ENCODE peak calls at places on chromosomes 12 and 14, in four cellular contexts. One of them, this sample, is unnamed.

GRCh38 chr12:65010437-65010836 is 110.7 kb downstream of the WIF1 start:
- DNase-seq in K562: no peak
- DNase-seq in GM12878: no peak
- DNase-seq in HepG2: no peak
- DNase-seq in this sample: no peak

GRCh38 chr12:10722502-10722904 is 620 bp downstream of the YBX3 start:
- DNase-seq in K562: peak; percentile 51
- DNase-seq in GM12878: no peak
- DNase-seq in HepG2: peak; percentile 19
- DNase-seq in this sample: no peak

GRCh38 chr12:53677612-53678133 is 1.8 kb upstream of the ATP5MC2 start:
- DNase-seq in GM12878: no peak
- DNase-seq in HepG2: no peak
- DNase-seq in K562: no peak
- DNase-seq in this sample: no peak

GRCh38 chr14:25431211-25432076 is 381.5 kb upstream of the STXBP6 start:
- DNase-seq in GM12878: no peak
- DNase-seq in K562: no peak
- DNase-seq in HepG2: peak; percentile 53
- DNase-seq in this sample: peak; percentile 65

GRCh38 chr12:29838768-29839167 is 55.0 kb upstream of the TMTC1 start:
- DNase-seq in HepG2: no peak
- DNase-seq in GM12878: no peak
- DNase-seq in K562: no peak
- DNase-seq in this sample: no peak

GRCh38 chr12:47068539-47068938 is 10.9 kb upstream of the PCED1B start:
- DNase-seq in HepG2: no peak
- DNase-seq in K562: no peak
- DNase-seq in GM12878: no peak
- DNase-seq in this sample: no peak

GRCh38 chr14:88300817-88301216 is 22.3 kb downstream of the KCNK10 start:
- DNase-seq in K562: no peak
- DNase-seq in HepG2: peak; percentile 42
- DNase-seq in GM12878: no peak
- DNase-seq in this sample: no peak

GRCh38 chr14:58808828-58809227 is 171.1 kb downstream of the DACT1 start:
- DNase-seq in GM12878: no peak
- DNase-seq in K562: no peak
- DNase-seq in HepG2: no peak
- DNase-seq in this sample: no peak

GRCh38 chr14:104863131-104863862 is 1.8 kb upstream of the CEP170B start:
- DNase-seq in K562: no peak
- DNase-seq in GM12878: no peak
- DNase-seq in HepG2: no peak
- DNase-seq in this sample: no peak

GRCh38 chr12:27305673-27306504 is 26.7 kb upstream of the BMAL2 start:
- DNase-seq in HepG2: peak; percentile 28
- DNase-seq in K562: no peak
- DNase-seq in GM12878: no peak
- DNase-seq in this sample: no peak

GRCh38 chr12:131944601-131945251 is 5.0 kb upstream of the EP400 start:
- DNase-seq in HepG2: no peak
- DNase-seq in GM12878: no peak
- DNase-seq in K562: peak; percentile 19
- DNase-seq in this sample: no peak

GRCh38 chr14:88005978-88006851 is 1.3 kb downstream of the GPR65 start:
- DNase-seq in K562: no peak
- DNase-seq in HepG2: no peak
- DNase-seq in GM12878: peak; percentile 77
- DNase-seq in this sample: no peak

GRCh38 chr12:47771304-47771703 is 1.7 kb upstream of the SLC48A1 start:
- DNase-seq in GM12878: no peak
- DNase-seq in K562: no peak
- DNase-seq in HepG2: no peak
- DNase-seq in this sample: no peak

GRCh38 chr12:132556216-132556615 is 54.2 kb downstream of the LRCOL1 start:
- DNase-seq in K562: no peak
- DNase-seq in GM12878: no peak
- DNase-seq in HepG2: no peak
- DNase-seq in this sample: no peak

GRCh38 chr14:83765200-83765599 is 1764.7 kb upstream of the FLRT2 start:
- DNase-seq in HepG2: no peak
- DNase-seq in GM12878: no peak
- DNase-seq in K562: no peak
- DNase-seq in this sample: no peak

GRCh38 chr12:123489580-123489979 is 31.6 kb downstream of the SNRNP35 start:
- DNase-seq in K562: no peak
- DNase-seq in HepG2: no peak
- DNase-seq in GM12878: no peak
- DNase-seq in this sample: no peak

GRCh38 chr12:51925400-51926063 is 18.2 kb downstream of the ACVRL1 start:
- DNase-seq in HepG2: no peak
- DNase-seq in K562: no peak
- DNase-seq in GM12878: no peak
- DNase-seq in this sample: no peak
- TF ChIP-seq CBX5 in HepG2: no peak
- TF ChIP-seq CBX5 in K562: no peak
- TF ChIP-seq CBX5 in GM12878: no peak
- TF ChIP-seq CBX5 in this sample: no peak

DNA sequence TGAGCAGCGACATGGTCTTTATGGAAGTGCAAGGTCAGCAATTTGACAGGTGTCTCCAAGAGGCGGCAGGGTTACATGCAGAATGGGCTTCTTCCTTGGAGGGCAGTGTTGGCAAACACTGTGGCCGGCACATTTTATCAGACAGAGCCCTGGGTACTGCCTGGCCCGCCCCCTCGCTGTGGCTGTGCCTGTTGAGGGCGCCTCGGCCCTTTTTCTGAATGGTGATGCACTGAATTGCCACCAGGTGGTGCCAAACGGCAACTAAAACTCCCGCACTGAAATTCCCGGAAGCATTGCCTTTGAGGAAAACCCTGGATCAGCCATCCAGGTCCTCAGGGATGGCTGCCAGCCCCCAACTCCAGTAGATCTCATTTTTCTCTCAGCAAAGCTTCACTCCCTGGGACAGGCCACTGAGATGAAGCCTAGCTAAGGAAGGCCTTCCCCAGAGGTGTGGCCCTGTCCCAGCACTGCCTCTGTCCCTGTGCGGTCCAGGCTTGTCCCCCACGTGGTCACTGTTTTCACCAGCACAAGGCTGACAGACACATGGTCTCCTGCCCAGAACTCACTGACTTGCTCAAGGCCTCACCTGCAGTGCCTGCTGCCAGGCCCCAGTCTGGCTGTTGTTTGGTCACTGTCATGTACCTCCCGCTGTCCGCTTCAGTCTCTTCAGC is 73.6 kb downstream of the TESC start:
- DNase-seq in K562: peak; percentile 78
- DNase-seq in HepG2: peak; percentile 68
- DNase-seq in GM12878: no peak
- DNase-seq in this sample: peak; percentile 90
- TF ChIP-seq MAX in K562: peak; percentile 56
- TF ChIP-seq MAX in HepG2: peak; percentile 35
- TF ChIP-seq MAX in GM12878: no peak
- TF ChIP-seq MAX in this sample: peak; percentile 22

GRCh38 chr14:26444745-26445144 is 153.1 kb downstream of the NOVA1 start:
- DNase-seq in HepG2: no peak
- DNase-seq in GM12878: no peak
- DNase-seq in K562: no peak
- DNase-seq in this sample: no peak
- TF ChIP-seq CBX5 in HepG2: no peak
- TF ChIP-seq CBX5 in GM12878: no peak
- TF ChIP-seq CBX5 in K562: no peak
- TF ChIP-seq CBX5 in this sample: no peak

GRCh38 chr12:66859751-66860440 is 181.0 kb upstream of the GRIP1 start:
- DNase-seq in HepG2: no peak
- DNase-seq in GM12878: no peak
- DNase-seq in K562: no peak
- DNase-seq in this sample: no peak

GRCh38 chr12:66862586-66862985 is 183.7 kb upstream of the GRIP1 start:
- DNase-seq in GM12878: no peak
- DNase-seq in K562: no peak
- DNase-seq in HepG2: no peak
- DNase-seq in this sample: no peak

GRCh38 chr12:66863276-66863675 is 184.4 kb upstream of the GRIP1 start:
- DNase-seq in K562: no peak
- DNase-seq in HepG2: no peak
- DNase-seq in GM12878: no peak
- DNase-seq in this sample: no peak

DNA sequence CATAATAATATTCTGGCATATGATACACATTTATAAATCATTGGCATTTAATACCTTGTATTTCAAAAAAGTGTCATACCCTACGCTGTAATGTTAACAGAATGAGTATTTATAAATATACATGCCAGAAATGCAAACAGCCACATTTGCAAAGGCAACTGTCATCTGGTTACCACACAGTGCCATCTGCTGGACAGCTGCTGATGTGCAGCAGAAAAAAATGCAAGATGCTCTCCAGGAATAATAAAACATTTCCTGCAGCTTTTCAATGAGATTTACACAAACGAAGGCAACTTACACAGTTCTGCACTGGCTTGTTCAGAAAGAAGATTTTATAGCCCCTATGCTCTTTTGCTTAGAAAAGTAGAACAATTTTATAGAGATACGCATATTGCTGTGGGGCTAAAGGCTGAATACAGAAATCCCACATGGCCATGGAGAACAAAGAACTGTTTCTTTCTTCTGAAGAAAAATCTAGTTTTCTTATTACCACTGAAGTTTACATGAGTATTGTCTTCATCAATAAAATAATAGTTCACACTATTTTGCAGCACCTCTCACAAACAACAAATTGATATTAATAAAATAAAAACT is 182.4 kb upstream of the GRIP1 start:
- DNase-seq in K562: peak; percentile 35
- DNase-seq in HepG2: peak; percentile 31
- DNase-seq in GM12878: peak; percentile 1
- DNase-seq in this sample: peak; percentile 3
- TF ChIP-seq MAX in K562: no peak
- TF ChIP-seq MAX in HepG2: no peak
- TF ChIP-seq MAX in GM12878: no peak
- TF ChIP-seq MAX in this sample: no peak

DNA sequence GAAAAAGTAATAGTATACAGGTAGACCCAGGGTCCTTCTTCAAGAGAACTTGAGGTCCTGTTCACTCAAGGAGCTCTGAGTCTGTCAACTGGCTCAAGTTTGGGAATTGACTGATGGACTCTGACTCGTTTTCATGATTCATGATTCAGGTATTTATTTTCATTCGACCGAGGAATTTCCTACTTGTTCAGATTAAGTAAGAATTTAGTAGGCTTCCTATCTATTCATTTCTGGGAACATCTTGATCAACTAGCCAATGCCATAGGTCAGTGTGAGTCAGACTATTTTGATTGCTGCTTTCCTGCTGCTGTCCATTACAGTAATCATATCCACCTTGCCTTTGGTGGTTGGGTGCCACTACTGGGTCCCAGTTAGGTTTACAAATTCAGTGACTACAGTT is 6.1 kb downstream of the FAM186A start:
- DNase-seq in HepG2: peak; percentile 61
- DNase-seq in GM12878: no peak
- DNase-seq in K562: no peak
- DNase-seq in this sample: no peak
- TF ChIP-seq CBX5 in HepG2: no peak
- TF ChIP-seq CBX5 in GM12878: no peak
- TF ChIP-seq CBX5 in K562: no peak
- TF ChIP-seq CBX5 in this sample: no peak

GRCh38 chr14:68974759-68975347 is 4.2 kb downstream of the ACTN1 start:
- DNase-seq in HepG2: no peak
- DNase-seq in GM12878: no peak
- DNase-seq in K562: no peak
- DNase-seq in this sample: no peak

GRCh38 chr14:68971411-68972035 is 7.6 kb downstream of the ACTN1 start:
- DNase-seq in K562: no peak
- DNase-seq in GM12878: no peak
- DNase-seq in HepG2: no peak
- DNase-seq in this sample: no peak

GRCh38 chr14:68970736-68971135 is 8.4 kb downstream of the ACTN1 start:
- DNase-seq in K562: no peak
- DNase-seq in GM12878: no peak
- DNase-seq in HepG2: no peak
- DNase-seq in this sample: no peak

GRCh38 chr14:68973639-68974038 is 5.5 kb downstream of the ACTN1 start:
- DNase-seq in K562: no peak
- DNase-seq in HepG2: no peak
- DNase-seq in GM12878: no peak
- DNase-seq in this sample: no peak

GRCh38 chr14:68972507-68973272 is 6.4 kb downstream of the ACTN1 start:
- DNase-seq in K562: no peak
- DNase-seq in HepG2: no peak
- DNase-seq in GM12878: no peak
- DNase-seq in this sample: no peak
- TF ChIP-seq MAX in K562: no peak
- TF ChIP-seq MAX in HepG2: no peak
- TF ChIP-seq MAX in GM12878: no peak
- TF ChIP-seq MAX in this sample: no peak

GRCh38 chr12:6297170-6297569 is 13.3 kb upstream of the PLEKHG6 start:
- DNase-seq in GM12878: no peak
- DNase-seq in HepG2: no peak
- DNase-seq in K562: no peak
- DNase-seq in this sample: no peak

GRCh38 chr12:6295187-6295811 is 15.2 kb upstream of the PLEKHG6 start:
- DNase-seq in K562: peak; percentile 45
- DNase-seq in GM12878: no peak
- DNase-seq in HepG2: peak; percentile 98
- DNase-seq in this sample: no peak

GRCh38 chr12:6294156-6294532 is 16.3 kb upstream of the PLEKHG6 start:
- DNase-seq in K562: no peak
- DNase-seq in GM12878: no peak
- DNase-seq in HepG2: no peak
- DNase-seq in this sample: no peak

GRCh38 chr12:6292606-6293005 is 17.9 kb upstream of the PLEKHG6 start:
- DNase-seq in GM12878: no peak
- DNase-seq in K562: no peak
- DNase-seq in HepG2: peak; percentile 43
- DNase-seq in this sample: no peak

DNA sequence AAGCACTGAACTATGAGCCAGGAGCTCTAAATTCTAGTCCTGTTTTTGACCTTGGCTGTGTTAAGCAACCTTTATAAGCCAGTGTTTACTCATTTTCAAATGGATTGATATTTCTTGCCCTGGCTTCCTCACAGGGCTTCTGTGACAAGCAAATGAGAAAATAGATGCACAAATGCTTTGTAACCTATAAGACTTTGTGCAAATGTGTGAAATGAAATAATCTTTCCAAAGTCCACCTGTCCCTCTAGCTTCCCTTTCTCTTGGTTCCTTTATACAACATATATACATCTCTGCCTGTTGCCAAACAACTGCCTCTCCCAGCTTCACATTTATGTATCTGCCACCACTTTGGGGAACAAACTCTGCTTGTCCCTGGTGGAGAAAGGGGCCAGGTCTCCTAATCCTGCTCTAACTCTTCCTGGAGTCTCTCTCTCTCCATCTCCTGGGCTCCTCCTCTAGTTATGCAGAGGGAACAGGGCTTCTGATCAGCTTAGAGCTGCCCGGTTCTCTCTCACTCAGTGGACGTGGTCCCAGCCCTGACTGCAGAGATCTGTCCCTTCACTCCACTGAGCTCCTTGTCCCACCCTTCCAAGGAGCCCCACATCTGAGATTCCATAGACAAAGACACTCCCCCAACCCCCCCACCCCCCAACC is 15.8 kb upstream of the PLEKHG6 start:
- DNase-seq in HepG2: peak; percentile 87
- DNase-seq in K562: no peak
- DNase-seq in GM12878: no peak
- DNase-seq in this sample: no peak
- TF ChIP-seq CBX5 in HepG2: no peak
- TF ChIP-seq CBX5 in K562: no peak
- TF ChIP-seq CBX5 in GM12878: no peak
- TF ChIP-seq CBX5 in this sample: no peak

This sample was measured in H1.